ENCODE peak calls at places on chromosomes 6 and 20, in nine cellular contexts. J is ovary; Z is choroid plexus epithelial cell; K is CD4-positive, alpha-beta T cell; R is Peyer's patch; O is HFFc6; M is BJ; P is DND-41; S is left lung. C is an unnamed sample.
A peak's percentile ranks its signal among the peaks of the same experiment; 100 is the strongest.

GRCh38 chr6:25369450-25370086 is 90.4 kb downstream of the CARMIL1 start:
- DNase-seq in J (no peak), Z (no peak), K (no peak), R (no peak), O (no peak), M (no peak), P (peak; percentile 41), S (no peak), C (peak; percentile 51)

GRCh38 chr6:133768656-133769295 is 120.1 kb upstream of the TCF21 start:
- DNase-seq in J (peak; percentile 51), Z (peak; percentile 41), K (no peak), R (no peak), O (no peak), M (no peak), P (no peak), S (no peak), C (no peak)

GRCh38 chr6:106509420-106510089 is 119.7 kb downstream of the RTN4IP1 start:
- DNase-seq in J (no peak), Z (peak; percentile 67), K (no peak), R (no peak), O (no peak), M (no peak), P (peak; percentile 74), S (no peak), C (peak; percentile 76)

GRCh38 chr20:59171986-59172385 is 8.4 kb downstream of the ZNF831 start:
- DNase-seq in J (no peak), Z (no peak), K (no peak), R (no peak), O (no peak), M (no peak), P (no peak), S (no peak), C (no peak)

GRCh38 chr6:149889321-149889720 is 8.6 kb downstream of the RAET1E start:
- DNase-seq in J (no peak), Z (no peak), K (no peak), R (no peak), O (no peak), M (no peak), P (no peak), S (no peak), C (no peak)

GRCh38 chr20:59469266-59470252 is 134.8 kb upstream of the PHACTR3 start:
- DNase-seq in J (no peak), Z (no peak), K (no peak), R (no peak), O (no peak), M (no peak), P (no peak), S (no peak), C (no peak)

GRCh38 chr6:159817951-159818739 is 18.1 kb downstream of the PNLDC1 start:
- DNase-seq in J (no peak), Z (no peak), K (no peak), R (no peak), O (no peak), M (no peak), P (no peak), S (no peak), C (no peak)

GRCh38 chr6:135250751-135251356 is 69.7 kb downstream of the MYB start:
- DNase-seq in J (no peak), Z (no peak), K (no peak), R (no peak), O (no peak), M (no peak), P (no peak), S (no peak), C (no peak)

GRCh38 chr20:41232971-41233926 is 84.3 kb downstream of the ZHX3 start:
- DNase-seq in J (no peak), Z (peak; percentile 94), K (no peak), R (no peak), O (peak; percentile 91), M (peak; percentile 81), P (no peak), S (no peak), C (no peak)

GRCh38 chr20:63026582-63027424 is 20.0 kb upstream of the BHLHE23 start:
- DNase-seq in J (no peak), Z (no peak), K (no peak), R (peak; percentile 15), O (no peak), M (no peak), P (no peak), S (no peak), C (no peak)

GRCh38 chr20:44126445-44126844 is 60.5 kb downstream of the JPH2 start:
- DNase-seq in J (no peak), Z (no peak), K (no peak), R (no peak), O (no peak), M (no peak), P (no peak), S (no peak), C (no peak)

GRCh38 chr6:72283571-72283970 is 338.3 kb upstream of the KCNQ5 start:
- DNase-seq in J (no peak), Z (peak; percentile 91), K (no peak), R (no peak), O (no peak), M (no peak), P (no peak), S (no peak), C (no peak)

GRCh38 chr6:107625264-107625663 is 135.3 kb downstream of the SOBP start:
- DNase-seq in J (no peak), Z (no peak), K (no peak), R (no peak), O (no peak), M (no peak), P (no peak), S (no peak), C (no peak)

GRCh38 chr6:116111552-116112528 is 11.2 kb downstream of the NT5DC1 start:
- DNase-seq in J (no peak), Z (peak; percentile 80), K (peak; percentile 13), R (no peak), O (peak; percentile 53), M (no peak), P (peak; percentile 23), S (no peak), C (peak; percentile 69)

GRCh38 chr20:36408219-36408618 is 102.1 kb downstream of the DLGAP4 start:
- DNase-seq in J (no peak), Z (peak; percentile 26), K (no peak), R (no peak), O (no peak), M (no peak), P (no peak), S (no peak), C (no peak)

GRCh38 chr20:47353224-47353696 is 3.2 kb downstream of the ZMYND8 start:
- DNase-seq in J (no peak), Z (no peak), K (no peak), R (no peak), O (no peak), M (no peak), P (no peak), S (no peak), C (no peak)

GRCh38 chr20:64102647-64103354 is 4.6 kb downstream of the NPBWR2 start:
- DNase-seq in J (no peak), Z (no peak), K (no peak), R (no peak), O (no peak), M (no peak), P (no peak), S (no peak), C (peak; percentile 16)

GRCh38 chr20:22800161-22800560 is 215.8 kb upstream of the FOXA2 start:
- DNase-seq in J (no peak), Z (no peak), K (no peak), R (no peak), O (no peak), M (no peak), P (no peak), S (no peak), C (no peak)

GRCh38 chr20:63248835-63249591 is 5.2 kb downstream of the NKAIN4 start:
- DNase-seq in J (no peak), Z (no peak), K (no peak), R (no peak), O (no peak), M (no peak), P (no peak), S (no peak), C (no peak)

DNA sequence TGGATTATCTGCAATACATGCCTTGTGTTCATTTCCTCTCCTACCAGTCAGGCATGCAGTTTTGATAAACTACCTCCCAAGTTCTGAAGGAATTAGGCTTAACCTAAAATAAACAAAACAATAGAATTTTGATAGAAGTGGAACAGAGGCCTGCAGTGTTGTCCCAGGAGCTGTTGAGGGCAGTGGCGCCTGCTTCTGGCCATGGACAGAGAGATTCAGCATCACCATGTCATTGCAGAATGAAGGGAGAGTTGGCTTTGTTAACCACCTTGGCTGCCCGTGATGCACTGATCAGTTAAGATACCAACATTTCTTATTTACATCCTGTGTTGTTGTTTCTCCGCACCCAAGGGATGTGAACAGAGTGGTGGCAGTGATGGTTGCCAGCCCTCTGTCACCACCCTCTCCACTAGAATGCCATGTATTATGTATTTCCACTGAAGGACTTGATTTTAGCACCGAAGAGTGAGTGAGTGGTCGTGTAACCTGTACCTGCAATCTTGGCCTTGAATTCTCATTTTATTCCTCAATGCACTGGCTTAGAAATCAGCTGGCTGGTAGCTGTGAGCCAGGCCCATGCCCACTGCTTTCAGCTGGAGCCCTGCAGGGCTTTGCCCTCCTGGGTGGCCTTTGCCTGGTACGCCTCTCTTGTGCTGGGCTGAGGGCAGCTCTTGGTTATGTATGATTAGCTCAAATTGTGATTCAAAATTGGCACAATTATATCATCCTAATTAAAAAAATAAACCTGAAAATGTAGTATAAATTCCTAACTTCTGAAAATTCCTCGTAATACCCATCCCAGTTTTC is 56.5 kb downstream of the SHLD1 start:
- DNase-seq in J (no peak), Z (no peak), K (no peak), R (no peak), O (no peak), M (no peak), P (no peak), S (no peak), C (peak; percentile 23)
- TF ChIP-seq CTCF in J (no peak), Z (peak; percentile 45), K (no peak), R (no peak), O (peak; percentile 31), M (no peak), P (no peak), S (no peak), C (no peak)

GRCh38 chr6:69867075-69867911 is 937 bp downstream of the COL19A1 start:
- DNase-seq in J (peak; percentile 46), Z (peak; percentile 16), K (peak; percentile 55), R (peak; percentile 61), O (no peak), M (no peak), P (no peak), S (peak; percentile 34), C (peak; percentile 68)
- TF ChIP-seq CTCF in J (no peak), Z (no peak), K (no peak), R (peak; percentile 1), O (no peak), M (peak; percentile 12), P (no peak), S (no peak), C (no peak)

GRCh38 chr6:155495011-155495768 is 39.6 kb upstream of the NOX3 start:
- DNase-seq in J (peak; percentile 75), Z (peak; percentile 97), K (no peak), R (no peak), O (peak; percentile 75), M (peak; percentile 55), P (no peak), S (peak; percentile 39), C (no peak)
- TF ChIP-seq CTCF in J (peak; percentile 72), Z (peak; percentile 78), K (no peak), R (peak; percentile 26), O (peak; percentile 74), M (peak; percentile 74), P (no peak), S (peak; percentile 14), C (no peak)

DNA sequence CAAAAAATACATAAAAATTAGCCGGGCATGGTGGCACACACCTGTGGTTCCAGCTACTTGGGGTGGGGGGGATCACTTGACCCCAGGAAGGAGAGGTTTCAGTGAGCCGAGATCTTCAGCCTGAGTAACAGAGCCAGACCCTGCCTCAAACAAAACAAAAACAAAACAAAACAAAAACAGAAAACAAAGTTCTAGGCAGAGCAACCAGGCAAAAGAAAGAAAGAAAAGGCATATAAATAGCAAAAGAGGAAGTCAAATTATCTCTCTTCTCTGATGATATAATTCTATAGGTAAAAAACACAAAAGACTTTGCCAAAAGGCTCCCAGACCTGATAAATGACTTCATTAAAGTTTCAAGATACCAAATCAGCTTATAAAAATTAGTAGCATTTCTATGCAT is 446.9 kb downstream of the HAO1 start:
- DNase-seq in J (no peak), Z (no peak), K (no peak), R (no peak), O (no peak), M (no peak), P (no peak), S (no peak), C (no peak)
- TF ChIP-seq CTCF in J (no peak), Z (no peak), K (no peak), R (no peak), O (no peak), M (no peak), P (no peak), S (no peak), C (no peak)

C was measured in activated CD8-positive, alpha-beta T cell treated with anti-CD3 and anti-CD28 coated beads for 36 hours.